ENCODE peak calls at places on chromosomes 1 and 21, in four cellular contexts. C is effector memory CD4-positive, alpha-beta T cell; U is mesendoderm; J is tibial artery. O is an unnamed sample.

GRCh38 chr21:29487154-29487553 is 188.4 kb downstream of the BACH1 start:
- DNase-seq in U (no peak), C (no peak), J (no peak), O (no peak)

GRCh38 chr1:198936371-198937083 is 297.7 kb downstream of the PTPRC start:
- DNase-seq in J (no peak), U (no peak), C (no peak), O (no peak)

GRCh38 chr1:154833841-154834240 is 36.2 kb downstream of the KCNN3 start:
- DNase-seq in J (no peak), U (no peak), C (no peak), O (no peak)

GRCh38 chr1:231663211-231663792 is 36.7 kb downstream of the DISC1 start:
- DNase-seq in U (no peak), C (no peak), J (no peak), O (no peak)

GRCh38 chr1:11643782-11644181 is 10.4 kb downstream of the FBXO2 start:
- DNase-seq in C (no peak), J (no peak), U (no peak), O (no peak)

GRCh38 chr1:202752799-202753198 is 42.5 kb upstream of the SYT2 start:
- DNase-seq in C (no peak), J (no peak), U (no peak), O (no peak)

GRCh38 chr1:39212499-39212898 is 8.0 kb downstream of the MACF1 start:
- DNase-seq in J (no peak), C (no peak), U (no peak), O (no peak)

GRCh38 chr1:56095924-56096655 is 483.3 kb downstream of the PLPP3 start:
- DNase-seq in U (no peak), C (no peak), J (peak; percentile 60), O (no peak)

GRCh38 chr1:78586572-78586971 is 33.7 kb upstream of the IFI44L start:
- DNase-seq in J (no peak), C (no peak), U (no peak), O (no peak)

GRCh38 chr1:152535774-152536173 is 21.5 kb downstream of the CRCT1 start:
- DNase-seq in U (no peak), C (no peak), J (no peak), O (no peak)

GRCh38 chr1:53685272-53686051 is 53.5 kb downstream of the GLIS1 start:
- DNase-seq in J (no peak), U (peak; percentile 63), C (no peak), O (no peak)

GRCh38 chr1:8396912-8397406 is 79.0 kb downstream of the SLC45A1 start:
- DNase-seq in J (peak; percentile 77), C (no peak), U (peak; percentile 89), O (no peak)

GRCh38 chr1:218969021-218969420 is 204.7 kb upstream of the LYPLAL1 start:
- DNase-seq in U (no peak), C (no peak), J (no peak), O (no peak)

GRCh38 chr1:921011-921837 is 2.5 kb upstream of the SAMD11 start:
- DNase-seq in U (peak; percentile 89), J (peak; percentile 84), C (peak; percentile 19), O (peak; percentile 31)

GRCh38 chr1:111516008-111516535 is 12.6 kb upstream of the ADORA3 start:
- DNase-seq in U (peak; percentile 92), C (no peak), J (peak; percentile 82), O (peak; percentile 55)

GRCh38 chr1:9291914-9292360 is 757 bp upstream of the SPSB1 start:
- DNase-seq in C (no peak), J (no peak), U (peak; percentile 55), O (no peak)

GRCh38 chr1:167995038-167995437 is 58.2 kb upstream of the MPC2 start:
- DNase-seq in U (no peak), J (no peak), C (no peak), O (no peak)

GRCh38 chr1:170807432-170807831 is 127.9 kb upstream of the MROH9 start:
- DNase-seq in U (no peak), J (no peak), C (no peak), O (no peak)

GRCh38 chr1:113416515-113416914 is 26.2 kb downstream of the MAGI3 start:
- DNase-seq in J (no peak), U (peak; percentile 10), C (no peak), O (no peak)

GRCh38 chr1:15355968-15356621 is 53.6 kb upstream of the EFHD2 start:
- DNase-seq in U (no peak), J (no peak), C (no peak), O (no peak)

GRCh38 chr1:170162385-170163226 is 16.8 kb downstream of the NTMT2 start:
- DNase-seq in C (no peak), J (peak; percentile 70), U (peak; percentile 56), O (no peak)

GRCh38 chr1:220772846-220773245 is 13.9 kb upstream of the MTARC1 start:
- DNase-seq in J (no peak), C (no peak), U (no peak), O (no peak)

GRCh38 chr21:37375866-37376574 is 9.4 kb downstream of the DYRK1A start:
- DNase-seq in J (no peak), U (no peak), C (no peak), O (no peak)

GRCh38 chr1:59220356-59220755 is 76.5 kb upstream of the FGGY start:
- DNase-seq in J (no peak), U (no peak), C (no peak), O (no peak)

GRCh38 chr21:23694396-23694795 is 1912.9 kb downstream of the MRPL39 start:
- DNase-seq in J (no peak), C (no peak), U (no peak), O (no peak)

GRCh38 chr1:92484472-92485373 is 2.0 kb downstream of the GFI1 start:
- DNase-seq in U (peak; percentile 57), C (peak; percentile 35), J (no peak), O (peak; percentile 54)

GRCh38 chr1:21162740-21163464 is 13.8 kb downstream of the EIF4G3 start:
- DNase-seq in C (no peak), J (no peak), U (no peak), O (no peak)

GRCh38 chr1:40782371-40782956 is 1.1 kb upstream of the KCNQ4 start:
- DNase-seq in C (no peak), J (no peak), U (peak; percentile 62), O (no peak)

GRCh38 chr1:170168263-170168662 is 22.5 kb downstream of the NTMT2 start:
- DNase-seq in U (no peak), J (no peak), C (no peak), O (no peak)

GRCh38 chr1:205396972-205397616 is 24.8 kb downstream of the LEMD1 start:
- DNase-seq in U (peak; percentile 81), C (no peak), J (no peak), O (peak; percentile 47)

GRCh38 chr1:111769517-111770146 is 13.9 kb downstream of the DDX20 start:
- DNase-seq in J (no peak), C (peak; percentile 8), U (peak; percentile 45), O (peak; percentile 53)

GRCh38 chr21:46457801-46458314 is 833 bp upstream of the DIP2A start:
- DNase-seq in U (peak; percentile 66), C (no peak), J (peak; percentile 74), O (peak; percentile 4)

GRCh38 chr1:16612332-16613172 is 812 bp downstream of the NBPF1 start:
- DNase-seq in U (peak; percentile 78), J (peak; percentile 84), C (no peak), O (peak; percentile 36)

GRCh38 chr1:85584264-85584781 is 3.8 kb downstream of the CCN1 start:
- DNase-seq in J (no peak), C (no peak), U (peak; percentile 93), O (no peak)

GRCh38 chr1:90411155-90411554 is 305.9 kb downstream of the BARHL2 start:
- DNase-seq in J (no peak), U (no peak), C (no peak), O (no peak)

GRCh38 chr1:33367488-33368405 is 46.8 kb upstream of the A3GALT2 start:
- DNase-seq in U (peak; percentile 79), J (peak; percentile 91), C (peak; percentile 73), O (peak; percentile 74)

GRCh38 chr1:183000563-183000962 is 22.7 kb upstream of the LAMC1 start:
- DNase-seq in J (no peak), U (no peak), C (no peak), O (no peak)

GRCh38 chr1:23553896-23554480 is 5.3 kb downstream of the ID3 start:
- DNase-seq in C (no peak), U (no peak), J (peak; percentile 73), O (no peak)

GRCh38 chr1:23553206-23553895 is 6.0 kb downstream of the ID3 start:
- DNase-seq in C (no peak), J (no peak), U (no peak), O (no peak)

GRCh38 chr1:23555225-23555801 is 4.0 kb downstream of the ID3 start:
- DNase-seq in J (peak; percentile 87), U (peak; percentile 88), C (no peak), O (no peak)

GRCh38 chr1:23555949-23556640 is 3.2 kb downstream of the ID3 start:
- DNase-seq in J (peak; percentile 80), U (peak; percentile 96), C (no peak), O (peak; percentile 29)

DNA sequence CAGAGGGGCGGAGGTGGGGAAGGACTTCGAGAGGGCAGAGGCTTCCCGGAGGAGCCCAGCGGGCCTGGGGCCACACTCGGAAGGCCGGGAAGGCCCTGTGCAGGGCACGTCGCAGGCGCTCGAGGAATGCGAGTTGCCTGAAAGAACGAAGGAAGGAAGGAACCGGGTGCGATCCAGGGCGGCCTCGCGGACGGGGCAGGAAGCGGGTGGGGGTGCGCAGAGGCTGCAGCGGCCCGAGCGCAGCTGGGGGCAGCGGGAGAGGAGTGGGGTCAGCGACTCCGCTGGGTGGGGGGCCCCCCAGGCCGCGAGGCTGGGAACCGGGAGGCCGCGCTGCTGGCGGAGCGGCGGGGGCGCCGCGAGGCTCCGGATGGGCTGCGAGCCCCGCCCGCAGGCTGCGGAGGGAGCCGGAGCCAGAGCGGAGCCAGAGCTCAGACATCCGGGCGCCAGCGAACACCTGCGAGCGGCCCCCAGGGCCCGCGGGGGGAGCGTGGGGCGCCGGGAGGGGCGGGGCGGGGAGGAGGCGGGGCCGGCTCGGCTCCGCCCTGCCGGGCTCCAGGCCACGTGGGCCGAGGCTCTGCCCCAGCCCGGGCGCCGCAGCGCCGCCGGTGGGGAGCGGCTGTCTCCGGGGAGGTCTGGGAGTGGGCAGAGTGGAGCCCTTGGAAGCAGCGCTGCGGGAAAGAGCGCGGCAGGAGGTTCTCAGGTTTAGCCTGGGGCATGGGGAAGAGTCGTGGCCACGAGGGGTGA is 4.6 kb downstream of the ID3 start:
- DNase-seq in J (peak; percentile 93), C (peak; percentile 79), U (peak; percentile 96), O (peak; percentile 78)
- H3K4me1 ChIP-seq in J (peaks cover 20% of the 10 kb centered on the region), C (peaks cover 36% of the 10 kb centered on the region), U (peaks cover 10% of the 10 kb centered on the region), O (peaks cover 40% of the 10 kb centered on the region)

GRCh38 chr1:117372863-117373412 is 5.7 kb downstream of the MAN1A2 start:
- DNase-seq in U (no peak), C (no peak), J (no peak), O (no peak)
- H3K4me3 ChIP-seq in U (no peak overlapping the region), C (no peak overlapping the region), J (no peak overlapping the region), O (no peak overlapping the region)

GRCh38 chr1:117615474-117615873 is 9.6 kb downstream of the TENT5C start:
- DNase-seq in U (no peak), J (no peak), C (peak; percentile 14), O (peak; percentile 20)
- H3K4me1 ChIP-seq in U (peaks cover 5% of the 10 kb centered on the region), J (peaks cover 20% of the 10 kb centered on the region), C (peaks cover 21% of the 10 kb centered on the region), O (peaks cover 48% of the 10 kb centered on the region)

DNA sequence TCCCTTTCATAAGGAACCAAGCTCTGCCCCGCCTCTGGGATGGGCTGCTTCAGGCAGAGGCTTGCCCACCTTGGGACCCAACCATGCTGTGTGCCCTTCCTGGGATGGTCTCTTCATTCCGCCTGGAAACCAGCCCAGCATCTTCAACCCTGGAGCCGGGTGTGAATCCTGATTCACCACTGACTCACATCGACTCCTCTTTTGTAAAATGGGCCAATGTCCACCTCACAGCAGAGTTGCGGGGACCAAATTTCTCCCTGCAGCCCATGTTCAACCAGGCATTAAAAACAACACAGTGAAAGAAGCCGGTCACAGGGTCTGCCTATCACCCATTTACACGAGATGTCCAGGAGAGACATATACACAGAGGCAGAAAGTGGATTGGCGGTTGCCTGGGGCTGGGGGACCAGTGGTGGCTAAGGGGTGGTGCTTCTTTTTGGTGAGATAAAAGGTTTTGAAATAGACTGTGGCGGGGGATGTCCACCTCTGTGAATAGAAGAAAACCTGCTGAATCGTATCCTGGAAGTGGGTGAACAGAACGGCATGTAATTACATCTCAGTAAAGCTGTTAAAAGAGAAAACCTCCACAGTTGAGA is 6.9 kb upstream of the GPR153 start:
- DNase-seq in C (no peak), J (no peak), U (no peak), O (no peak)
- H3K4me3 ChIP-seq in C (no peak overlapping the region), J (no peak overlapping the region), U (no peak overlapping the region), O (no peak overlapping the region)

O was measured in CD8-positive, alpha-beta memory T cell.